ENCODE peak calls at places on chromosomes 5 and 9, in six cellular contexts. One of them, this sample, is unnamed.

GRCh38 chr5:176365663-176366574 is 632 bp downstream of the ARL10 start:
- DNase-seq in left ventricle myocardium inferior: peak; percentile 64
- DNase-seq in sigmoid colon: peak; percentile 74
- DNase-seq in prostate gland: no peak
- DNase-seq in mammary epithelial cell: no peak
- DNase-seq in lung: no peak
- DNase-seq in this sample: no peak

GRCh38 chr5:132674671-132675506 is 1.1 kb downstream of the IL4 start:
- DNase-seq in left ventricle myocardium inferior: no peak
- DNase-seq in prostate gland: peak; percentile 19
- DNase-seq in sigmoid colon: no peak
- DNase-seq in lung: no peak
- DNase-seq in mammary epithelial cell: peak; percentile 92
- DNase-seq in this sample: peak; percentile 91

GRCh38 chr5:91293131-91293530 is 90.0 kb downstream of the ARRDC3 start:
- DNase-seq in prostate gland: no peak
- DNase-seq in left ventricle myocardium inferior: no peak
- DNase-seq in sigmoid colon: no peak
- DNase-seq in mammary epithelial cell: no peak
- DNase-seq in lung: no peak
- DNase-seq in this sample: no peak

GRCh38 chr9:113393281-113393680 is 7.8 kb downstream of the ALAD start:
- DNase-seq in left ventricle myocardium inferior: no peak
- DNase-seq in mammary epithelial cell: no peak
- DNase-seq in prostate gland: no peak
- DNase-seq in lung: no peak
- DNase-seq in sigmoid colon: peak; percentile 56
- DNase-seq in this sample: no peak

GRCh38 chr5:149618581-149619248 is 37.4 kb downstream of the ARHGEF37 start:
- DNase-seq in prostate gland: peak; percentile 36
- DNase-seq in sigmoid colon: no peak
- DNase-seq in left ventricle myocardium inferior: no peak
- DNase-seq in mammary epithelial cell: peak; percentile 99
- DNase-seq in lung: no peak
- DNase-seq in this sample: peak; percentile 35

GRCh38 chr5:141780240-141780951 is 97.8 kb downstream of the PCDH1 start:
- DNase-seq in left ventricle myocardium inferior: no peak
- DNase-seq in prostate gland: no peak
- DNase-seq in lung: no peak
- DNase-seq in mammary epithelial cell: no peak
- DNase-seq in sigmoid colon: no peak
- DNase-seq in this sample: no peak

GRCh38 chr9:96320749-96321280 is 18.8 kb upstream of the HSD17B3 start:
- DNase-seq in prostate gland: no peak
- DNase-seq in sigmoid colon: no peak
- DNase-seq in mammary epithelial cell: no peak
- DNase-seq in lung: no peak
- DNase-seq in left ventricle myocardium inferior: no peak
- DNase-seq in this sample: no peak

GRCh38 chr9:127929044-127929979 is 1.3 kb downstream of the PIP5KL1 start:
- DNase-seq in mammary epithelial cell: no peak
- DNase-seq in lung: no peak
- DNase-seq in prostate gland: no peak
- DNase-seq in sigmoid colon: no peak
- DNase-seq in left ventricle myocardium inferior: no peak
- DNase-seq in this sample: no peak

GRCh38 chr5:178683758-178684157 is 46.7 kb downstream of the ZNF354A start:
- DNase-seq in sigmoid colon: no peak
- DNase-seq in lung: no peak
- DNase-seq in prostate gland: no peak
- DNase-seq in left ventricle myocardium inferior: no peak
- DNase-seq in mammary epithelial cell: no peak
- DNase-seq in this sample: no peak

GRCh38 chr5:81908044-81908443 is 63.8 kb upstream of the ATG10 start:
- DNase-seq in lung: no peak
- DNase-seq in sigmoid colon: no peak
- DNase-seq in mammary epithelial cell: no peak
- DNase-seq in left ventricle myocardium inferior: no peak
- DNase-seq in prostate gland: no peak
- DNase-seq in this sample: no peak

GRCh38 chr9:137813651-137814415 is 63.7 kb upstream of the CACNA1B start:
- DNase-seq in prostate gland: peak; percentile 60
- DNase-seq in lung: peak; percentile 73
- DNase-seq in sigmoid colon: no peak
- DNase-seq in left ventricle myocardium inferior: no peak
- DNase-seq in mammary epithelial cell: peak; percentile 21
- DNase-seq in this sample: no peak

GRCh38 chr5:151739395-151739794 is 19.0 kb downstream of the ATOX1 start:
- DNase-seq in mammary epithelial cell: no peak
- DNase-seq in left ventricle myocardium inferior: no peak
- DNase-seq in sigmoid colon: no peak
- DNase-seq in prostate gland: no peak
- DNase-seq in lung: no peak
- DNase-seq in this sample: no peak

GRCh38 chr9:129656795-129657390 is 8.6 kb upstream of the PRRX2 start:
- DNase-seq in lung: no peak
- DNase-seq in left ventricle myocardium inferior: no peak
- DNase-seq in sigmoid colon: no peak
- DNase-seq in mammary epithelial cell: peak; percentile 66
- DNase-seq in prostate gland: peak; percentile 40
- DNase-seq in this sample: peak; percentile 27

GRCh38 chr5:173628501-173628900 is 12.1 kb upstream of the BOD1 start:
- DNase-seq in left ventricle myocardium inferior: no peak
- DNase-seq in sigmoid colon: no peak
- DNase-seq in lung: no peak
- DNase-seq in mammary epithelial cell: no peak
- DNase-seq in prostate gland: no peak
- DNase-seq in this sample: no peak

GRCh38 chr9:93118863-93119702 is 15.0 kb downstream of the NINJ1 start:
- DNase-seq in lung: no peak
- DNase-seq in sigmoid colon: peak; percentile 64
- DNase-seq in left ventricle myocardium inferior: peak; percentile 9
- DNase-seq in prostate gland: no peak
- DNase-seq in mammary epithelial cell: no peak
- DNase-seq in this sample: no peak

GRCh38 chr9:12133416-12133815 is 559.8 kb upstream of the TYRP1 start:
- DNase-seq in sigmoid colon: no peak
- DNase-seq in prostate gland: no peak
- DNase-seq in mammary epithelial cell: no peak
- DNase-seq in left ventricle myocardium inferior: no peak
- DNase-seq in lung: no peak
- DNase-seq in this sample: no peak

GRCh38 chr9:135151905-135152304 is 64.4 kb downstream of the OLFM1 start:
- DNase-seq in lung: no peak
- DNase-seq in prostate gland: no peak
- DNase-seq in mammary epithelial cell: no peak
- DNase-seq in left ventricle myocardium inferior: no peak
- DNase-seq in sigmoid colon: no peak
- DNase-seq in this sample: no peak

GRCh38 chr9:35406183-35406959 is 83.5 kb upstream of the RUSC2 start:
- DNase-seq in sigmoid colon: no peak
- DNase-seq in prostate gland: peak; percentile 69
- DNase-seq in lung: peak; percentile 41
- DNase-seq in mammary epithelial cell: no peak
- DNase-seq in left ventricle myocardium inferior: no peak
- DNase-seq in this sample: no peak

GRCh38 chr5:77452351-77452750 is 39.8 kb downstream of the WDR41 start:
- DNase-seq in left ventricle myocardium inferior: no peak
- DNase-seq in mammary epithelial cell: no peak
- DNase-seq in sigmoid colon: no peak
- DNase-seq in lung: no peak
- DNase-seq in prostate gland: no peak
- DNase-seq in this sample: peak; percentile 44

GRCh38 chr5:38188591-38188990 is 69.8 kb upstream of the EGFLAM start:
- DNase-seq in prostate gland: no peak
- DNase-seq in left ventricle myocardium inferior: no peak
- DNase-seq in lung: no peak
- DNase-seq in mammary epithelial cell: no peak
- DNase-seq in sigmoid colon: no peak
- DNase-seq in this sample: no peak

GRCh38 chr5:123487298-123487697 is 24.7 kb upstream of the CSNK1G3 start:
- DNase-seq in left ventricle myocardium inferior: no peak
- DNase-seq in sigmoid colon: no peak
- DNase-seq in mammary epithelial cell: peak; percentile 37
- DNase-seq in prostate gland: no peak
- DNase-seq in lung: no peak
- DNase-seq in this sample: no peak

GRCh38 chr9:127336708-127337352 is 60.1 kb upstream of the SLC2A8 start:
- DNase-seq in sigmoid colon: peak; percentile 93
- DNase-seq in left ventricle myocardium inferior: peak; percentile 79
- DNase-seq in mammary epithelial cell: peak; percentile 82
- DNase-seq in prostate gland: peak; percentile 64
- DNase-seq in lung: peak; percentile 59
- DNase-seq in this sample: peak; percentile 92

GRCh38 chr5:131622633-131623032 is 12.4 kb downstream of the RAPGEF6 start:
- DNase-seq in sigmoid colon: no peak
- DNase-seq in left ventricle myocardium inferior: no peak
- DNase-seq in mammary epithelial cell: peak; percentile 75
- DNase-seq in lung: no peak
- DNase-seq in prostate gland: no peak
- DNase-seq in this sample: no peak

GRCh38 chr9:72315089-72315509 is 49.9 kb downstream of the ZFAND5 start:
- DNase-seq in prostate gland: peak; percentile 59
- DNase-seq in mammary epithelial cell: peak; percentile 25
- DNase-seq in left ventricle myocardium inferior: peak; percentile 43
- DNase-seq in sigmoid colon: peak; percentile 88
- DNase-seq in lung: peak; percentile 56
- DNase-seq in this sample: peak; percentile 28

GRCh38 chr9:33765411-33765810 is 29.9 kb upstream of the PRSS3 start:
- DNase-seq in sigmoid colon: no peak
- DNase-seq in left ventricle myocardium inferior: no peak
- DNase-seq in mammary epithelial cell: peak; percentile 86
- DNase-seq in lung: no peak
- DNase-seq in prostate gland: no peak
- DNase-seq in this sample: no peak

GRCh38 chr5:128537306-128537998 is 593 bp downstream of the FBN2 start:
- DNase-seq in sigmoid colon: no peak
- DNase-seq in lung: no peak
- DNase-seq in mammary epithelial cell: peak; percentile 59
- DNase-seq in prostate gland: no peak
- DNase-seq in left ventricle myocardium inferior: peak; percentile 23
- DNase-seq in this sample: no peak

GRCh38 chr5:61228691-61229280 is 66.5 kb upstream of the SMIM15 start:
- DNase-seq in sigmoid colon: no peak
- DNase-seq in prostate gland: peak; percentile 8
- DNase-seq in lung: no peak
- DNase-seq in left ventricle myocardium inferior: no peak
- DNase-seq in mammary epithelial cell: peak; percentile 71
- DNase-seq in this sample: no peak

GRCh38 chr5:139655727-139656271 is 7.7 kb downstream of the CXXC5 start:
- DNase-seq in mammary epithelial cell: no peak
- DNase-seq in prostate gland: peak; percentile 74
- DNase-seq in lung: no peak
- DNase-seq in sigmoid colon: no peak
- DNase-seq in left ventricle myocardium inferior: peak; percentile 79
- DNase-seq in this sample: no peak

GRCh38 chr5:170313344-170313743 is 15.8 kb upstream of the LCP2 start:
- DNase-seq in left ventricle myocardium inferior: no peak
- DNase-seq in mammary epithelial cell: no peak
- DNase-seq in prostate gland: no peak
- DNase-seq in lung: no peak
- DNase-seq in sigmoid colon: no peak
- DNase-seq in this sample: no peak

GRCh38 chr9:99822096-99822595 is 461 bp downstream of the NR4A3 start:
- DNase-seq in lung: no peak
- DNase-seq in mammary epithelial cell: no peak
- DNase-seq in sigmoid colon: no peak
- DNase-seq in prostate gland: peak; percentile 6
- DNase-seq in left ventricle myocardium inferior: no peak
- DNase-seq in this sample: no peak

GRCh38 chr5:100787648-100788047 is 115.4 kb downstream of the ST8SIA4 start:
- DNase-seq in lung: no peak
- DNase-seq in sigmoid colon: no peak
- DNase-seq in left ventricle myocardium inferior: no peak
- DNase-seq in prostate gland: no peak
- DNase-seq in mammary epithelial cell: no peak
- DNase-seq in this sample: no peak

GRCh38 chr5:147617191-147617606 is 107.3 kb upstream of the DPYSL3 start:
- DNase-seq in lung: no peak
- DNase-seq in mammary epithelial cell: no peak
- DNase-seq in prostate gland: no peak
- DNase-seq in sigmoid colon: no peak
- DNase-seq in left ventricle myocardium inferior: no peak
- DNase-seq in this sample: no peak

GRCh38 chr9:90801507-90802289 is at the start of gene SYK:
- DNase-seq in prostate gland: peak; percentile 27
- DNase-seq in left ventricle myocardium inferior: peak; percentile 60
- DNase-seq in mammary epithelial cell: peak; percentile 42
- DNase-seq in sigmoid colon: peak; percentile 67
- DNase-seq in lung: peak; percentile 70
- DNase-seq in this sample: no peak

GRCh38 chr9:93296889-93297480 is 113.0 kb downstream of the WNK2 start:
- DNase-seq in lung: no peak
- DNase-seq in mammary epithelial cell: no peak
- DNase-seq in prostate gland: no peak
- DNase-seq in sigmoid colon: no peak
- DNase-seq in left ventricle myocardium inferior: no peak
- DNase-seq in this sample: no peak

GRCh38 chr5:133147411-133147810 is 95.6 kb downstream of the HSPA4 start:
- DNase-seq in lung: no peak
- DNase-seq in sigmoid colon: no peak
- DNase-seq in mammary epithelial cell: no peak
- DNase-seq in prostate gland: no peak
- DNase-seq in left ventricle myocardium inferior: no peak
- DNase-seq in this sample: no peak

GRCh38 chr5:111697881-111698757 is 58.9 kb downstream of the NREP start:
- DNase-seq in mammary epithelial cell: no peak
- DNase-seq in sigmoid colon: no peak
- DNase-seq in left ventricle myocardium inferior: no peak
- DNase-seq in lung: no peak
- DNase-seq in prostate gland: no peak
- DNase-seq in this sample: no peak
- TF ChIP-seq CTCF in mammary epithelial cell: no peak
- TF ChIP-seq CTCF in sigmoid colon: no peak
- TF ChIP-seq CTCF in left ventricle myocardium inferior: peak; percentile 18
- TF ChIP-seq CTCF in lung: no peak
- TF ChIP-seq CTCF in prostate gland: no peak
- TF ChIP-seq CTCF in this sample: peak; percentile 18

GRCh38 chr5:105817416-105817815 is 1853.3 kb downstream of the EFNA5 start:
- DNase-seq in left ventricle myocardium inferior: no peak
- DNase-seq in sigmoid colon: no peak
- DNase-seq in mammary epithelial cell: no peak
- DNase-seq in lung: no peak
- DNase-seq in prostate gland: no peak
- DNase-seq in this sample: no peak
- H3K4me3 ChIP-seq in left ventricle myocardium inferior: no peak overlapping the region
- H3K4me3 ChIP-seq in sigmoid colon: no peak overlapping the region
- H3K4me3 ChIP-seq in mammary epithelial cell: no peak overlapping the region
- H3K4me3 ChIP-seq in lung: no peak overlapping the region
- H3K4me3 ChIP-seq in prostate gland: no peak overlapping the region
- H3K4me3 ChIP-seq in this sample: no peak overlapping the region

GRCh38 chr9:109087795-109088194 is 32.0 kb downstream of the TMEM245 start:
- DNase-seq in mammary epithelial cell: no peak
- DNase-seq in left ventricle myocardium inferior: no peak
- DNase-seq in lung: no peak
- DNase-seq in sigmoid colon: no peak
- DNase-seq in prostate gland: no peak
- DNase-seq in this sample: no peak
- H3K36me3 ChIP-seq in mammary epithelial cell: peaks cover 23% of the 10 kb centered on the region
- H3K36me3 ChIP-seq in left ventricle myocardium inferior: peaks cover 68% of the 10 kb centered on the region
- H3K36me3 ChIP-seq in lung: peaks cover 8% of the 10 kb centered on the region
- H3K36me3 ChIP-seq in sigmoid colon: peaks cover 14% of the 10 kb centered on the region
- H3K36me3 ChIP-seq in prostate gland: no peaks in the 10 kb centered on the region
- H3K36me3 ChIP-seq in this sample: peaks cover 2% of the 10 kb centered on the region

GRCh38 chr9:17802249-17802857 is 223.5 kb downstream of the SH3GL2 start:
- DNase-seq in mammary epithelial cell: no peak
- DNase-seq in prostate gland: no peak
- DNase-seq in left ventricle myocardium inferior: no peak
- DNase-seq in lung: no peak
- DNase-seq in sigmoid colon: no peak
- DNase-seq in this sample: no peak
- TF ChIP-seq CTCF in mammary epithelial cell: peak; percentile 47
- TF ChIP-seq CTCF in prostate gland: no peak
- TF ChIP-seq CTCF in left ventricle myocardium inferior: peak; percentile 53
- TF ChIP-seq CTCF in lung: no peak
- TF ChIP-seq CTCF in sigmoid colon: no peak
- TF ChIP-seq CTCF in this sample: peak; percentile 61

This sample was measured in BJ.